ENCODE peak calls at places on chromosomes 1 and 21, in seven cellular contexts. U is fibroblast of gingiva, W is cardiac fibroblast, S is HT1080, T is fibroblast of mammary gland, A is nephron progenitor cell, N is thoracic aorta. H is an unnamed sample.

GRCh38 chr1:171128463-171128862 is 37.8 kb downstream of the FMO3 start:
- DNase-seq in U (no peak), W (no peak), S (no peak), T (no peak), A (no peak), N (no peak), H (no peak)

GRCh38 chr1:205279986-205280385 is 41.6 kb downstream of the NUAK2 start:
- DNase-seq in U (no peak), W (no peak), S (no peak), T (no peak), A (no peak), N (no peak), H (no peak)

GRCh38 chr1:183443025-183443424 is 24.8 kb upstream of the NMNAT2 start:
- DNase-seq in U (peak), W (peak), S (peak), T (peak), A (no peak), N (no peak), H (no peak)

GRCh38 chr1:8396083-8396911 is 78.4 kb downstream of the SLC45A1 start:
- DNase-seq in U (peak), W (peak), S (peak), T (peak), A (no peak), N (no peak), H (peak)

GRCh38 chr1:86419277-86419903 is 4.6 kb upstream of the CLCA2 start:
- DNase-seq in U (no peak), W (peak), S (peak), T (peak), A (no peak), N (no peak), H (peak)

GRCh38 chr1:37064059-37064458 is 29.7 kb upstream of the GRIK3 start:
- DNase-seq in U (no peak), W (no peak), S (no peak), T (no peak), A (no peak), N (no peak), H (no peak)

GRCh38 chr1:151989131-151989868 is 4.4 kb downstream of the S100A10 start:
- DNase-seq in U (peak), W (peak), S (peak), T (peak), A (no peak), N (no peak), H (peak)

GRCh38 chr1:200131551-200132125 is 104.1 kb downstream of the NR5A2 start:
- DNase-seq in U (no peak), W (no peak), S (peak), T (no peak), A (no peak), N (no peak), H (peak)

GRCh38 chr1:184583837-184584236 is 170.8 kb downstream of the EDEM3 start:
- DNase-seq in U (no peak), W (no peak), S (no peak), T (no peak), A (no peak), N (no peak), H (no peak)

GRCh38 chr1:233328661-233329498 is 1.4 kb downstream of the MAP3K21 start:
- DNase-seq in U (no peak), W (no peak), S (peak), T (no peak), A (no peak), N (no peak), H (no peak)

GRCh38 chr1:87826639-87827345 is 498.1 kb downstream of the LMO4 start:
- DNase-seq in U (peak), W (peak), S (peak), T (peak), A (no peak), N (no peak), H (peak)

GRCh38 chr21:43959231-43960041 is 52.7 kb upstream of the TRAPPC10 start:
- DNase-seq in U (no peak), W (no peak), S (no peak), T (no peak), A (no peak), N (no peak), H (no peak)

GRCh38 chr1:172484252-172484651 is 40.4 kb upstream of the PIGC start:
- DNase-seq in U (no peak), W (no peak), S (no peak), T (no peak), A (no peak), N (no peak), H (no peak)

GRCh38 chr1:240350910-240351331 is 259.2 kb downstream of the FMN2 start:
- DNase-seq in U (peak), W (peak), S (peak), T (peak), A (no peak), N (no peak), H (peak)